ENCODE peak calls at places on chromosome 1, in ten cellular contexts. Q, X, M, U, I, W, L, B, K and Y are unnamed samples.

GRCh38 chr1:92123868-92124267 is 43.7 kb downstream of the BTBD8 start:
- DNase-seq in Q (no peak), X (no peak), M (no peak), U (no peak), I (no peak), W (no peak), L (no peak), B (no peak), K (no peak), Y (no peak)

GRCh38 chr1:76010802-76011201 is 63.7 kb upstream of the ST6GALNAC3 start:
- DNase-seq in Q (no peak), X (no peak), M (no peak), U (no peak), I (no peak), W (no peak), L (no peak), B (no peak), K (no peak), Y (no peak)

GRCh38 chr1:81305997-81306452 is 494.7 kb upstream of the ADGRL2 start:
- DNase-seq in Q (peak), X (peak), M (no peak), U (no peak), I (no peak), W (no peak), L (no peak), B (no peak), K (peak), Y (peak)

GRCh38 chr1:234331511-234331910 is 41.7 kb upstream of the COA6 start:
- DNase-seq in Q (peak), X (no peak), M (no peak), U (no peak), I (no peak), W (no peak), L (no peak), B (no peak), K (no peak), Y (no peak)

GRCh38 chr1:34235594-34235993 is 58.9 kb downstream of the C1orf94 start:
- DNase-seq in Q (peak), X (no peak), M (no peak), U (no peak), I (no peak), W (no peak), L (no peak), B (no peak), K (no peak), Y (peak)

GRCh38 chr1:33007190-33008050 is 29.3 kb downstream of the AK2 start:
- DNase-seq in Q (peak), X (peak), M (no peak), U (no peak), I (peak), W (no peak), L (peak), B (no peak), K (peak), Y (peak)

GRCh38 chr1:61639218-61639617 is 85.7 kb downstream of the TM2D1 start:
- DNase-seq in Q (no peak), X (no peak), M (no peak), U (no peak), I (no peak), W (no peak), L (no peak), B (no peak), K (peak), Y (no peak)

GRCh38 chr1:9062846-9063245 is 6.6 kb downstream of the SLC2A5 start:
- DNase-seq in Q (no peak), X (no peak), M (no peak), U (no peak), I (no peak), W (no peak), L (no peak), B (no peak), K (no peak), Y (no peak)

GRCh38 chr1:103497404-103497803 is 28.1 kb upstream of the RNPC3 start:
- DNase-seq in Q (no peak), X (no peak), M (no peak), U (no peak), I (no peak), W (no peak), L (no peak), B (no peak), K (no peak), Y (no peak)

GRCh38 chr1:162868972-162869371 is 8.0 kb upstream of the CCDC190 start:
- DNase-seq in Q (no peak), X (no peak), M (no peak), U (no peak), I (no peak), W (no peak), L (peak), B (no peak), K (no peak), Y (no peak)

GRCh38 chr1:198929961-198930599 is 291.2 kb downstream of the PTPRC start:
- DNase-seq in Q (no peak), X (no peak), M (no peak), U (peak), I (no peak), W (no peak), L (no peak), B (no peak), K (no peak), Y (peak)

DNA sequence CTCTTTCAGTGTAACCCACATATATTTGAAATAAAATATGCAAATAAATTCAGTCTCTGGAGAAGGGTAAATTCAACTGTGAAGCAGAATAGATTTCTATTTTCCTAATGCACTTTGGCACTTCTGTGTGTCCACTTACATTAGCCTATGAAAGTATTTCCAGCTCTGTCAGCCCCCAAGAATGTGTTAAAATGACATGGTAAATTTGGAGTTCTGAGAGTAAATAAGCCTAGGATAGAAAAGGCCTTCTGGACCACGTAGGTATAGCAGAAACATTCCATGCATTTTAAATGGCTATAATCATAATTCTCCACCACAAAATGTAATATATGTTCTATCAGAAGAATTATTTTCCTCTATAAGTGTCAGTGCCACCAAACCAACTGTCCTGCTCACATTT is 276.2 kb downstream of the NEGR1 start:
- DNase-seq in Q (no peak), X (no peak), M (no peak), U (no peak), I (no peak), W (no peak), L (no peak), B (no peak), K (no peak), Y (no peak)
- H3K27ac ChIP-seq in Q (no peak), X (no peak), M (no peak), U (no peak), I (no peak), W (no peak), L (no peak), B (no peak), K (no peak), Y (no peak)

DNA sequence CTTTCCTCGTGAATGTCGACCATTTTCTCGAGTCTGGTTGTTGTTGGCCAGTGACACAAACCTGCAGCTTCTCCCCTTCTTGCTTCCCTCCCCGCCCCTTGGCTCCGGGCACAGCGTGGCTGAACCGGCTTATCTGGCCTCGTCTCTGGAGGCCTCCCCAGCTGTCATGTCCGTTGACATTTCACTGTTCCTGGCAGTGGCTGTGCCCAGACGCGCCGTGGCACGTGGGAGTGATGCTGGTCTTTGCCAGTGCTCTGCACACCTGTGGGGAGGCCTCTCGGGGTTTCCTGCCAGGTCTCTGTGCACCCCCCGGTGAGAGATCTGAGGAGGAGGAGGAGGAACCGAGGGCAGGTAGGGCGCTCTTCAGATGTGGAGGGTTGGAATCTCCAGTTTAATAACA is 23.7 kb downstream of the SKI start:
- DNase-seq in Q (no peak), X (no peak), M (no peak), U (no peak), I (peak), W (peak), L (no peak), B (peak), K (no peak), Y (peak)
- H3K27ac ChIP-seq in Q (no peak), X (no peak), M (peak), U (no peak), I (no peak), W (peak), L (no peak), B (peak), K (no peak), Y (no peak)

GRCh38 chr1:218620956-218621355 is 275.8 kb downstream of the TGFB2 start:
- DNase-seq in Q (no peak), X (no peak), M (no peak), U (no peak), I (no peak), W (no peak), L (no peak), B (no peak), K (no peak), Y (no peak)
- H3K27ac ChIP-seq in Q (no peak), X (no peak), M (no peak), U (no peak), I (no peak), W (no peak), L (no peak), B (no peak), K (no peak), Y (no peak)

GRCh38 chr1:21932127-21932526 is 5.0 kb downstream of the HSPG2 start:
- DNase-seq in Q (peak), X (no peak), M (no peak), U (no peak), I (peak), W (no peak), L (no peak), B (peak), K (no peak), Y (peak)
- H3K27ac ChIP-seq in Q (peak), X (peak), M (no peak), U (no peak), I (peak), W (peak), L (peak), B (peak), K (peak), Y (peak)

DNA sequence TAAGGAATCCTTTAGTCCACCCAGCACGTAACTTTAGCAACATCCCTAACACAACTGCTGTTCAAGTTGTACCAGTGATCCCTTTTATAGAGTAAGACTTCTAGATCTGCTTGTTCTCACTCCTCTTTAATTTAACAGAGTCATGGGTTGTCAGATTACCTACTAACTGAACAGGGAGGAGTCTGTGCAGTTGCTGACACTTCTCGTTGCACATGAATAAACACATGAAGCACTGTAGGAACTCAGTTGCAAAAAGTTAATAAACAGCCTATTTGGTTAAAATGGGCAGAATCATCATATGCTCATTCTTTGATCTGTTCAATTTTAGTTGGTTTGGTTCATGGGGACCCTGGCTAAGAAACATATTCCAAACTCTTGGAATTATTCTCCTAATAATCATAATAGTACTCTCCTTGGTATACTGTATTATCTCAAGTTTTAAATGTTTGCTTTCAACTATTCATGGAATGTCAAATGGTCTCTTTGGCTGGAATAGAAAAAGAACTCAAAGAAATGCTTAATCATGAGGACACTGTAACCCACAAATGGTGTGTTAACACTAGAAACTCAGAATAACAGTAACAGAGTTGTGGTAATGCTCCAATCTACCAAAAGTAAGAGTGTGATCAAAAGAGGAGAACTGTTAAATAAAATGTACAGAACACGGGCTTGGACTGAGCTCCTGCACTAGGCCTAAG is 15.6 kb downstream of the PLPPR5 start:
- DNase-seq in Q (no peak), X (no peak), M (no peak), U (no peak), I (no peak), W (no peak), L (no peak), B (no peak), K (no peak), Y (no peak)
- H3K27ac ChIP-seq in Q (no peak), X (no peak), M (no peak), U (no peak), I (no peak), W (no peak), L (no peak), B (no peak), K (no peak), Y (no peak)

GRCh38 chr1:230170610-230171009 is 103.6 kb downstream of the GALNT2 start:
- DNase-seq in Q (no peak), X (peak), M (no peak), U (no peak), I (no peak), W (no peak), L (no peak), B (no peak), K (no peak), Y (peak)
- H3K27ac ChIP-seq in Q (no peak), X (no peak), M (peak), U (no peak), I (no peak), W (peak), L (no peak), B (no peak), K (no peak), Y (peak)